ENCODE peak calls at places on chromosomes 5 and 9, in ten cellular contexts. One of them, this sample, is unnamed.
A peak's percentile ranks its signal among the peaks of the same experiment; 100 is the strongest.

GRCh38 chr5:36726767-36727166 is 120.4 kb downstream of the SLC1A3 start:
- DNase-seq in NCI-H774: no peak
- DNase-seq in fibroblast of mammary gland: no peak
- DNase-seq in cerebellar nuclear complex: no peak
- DNase-seq in LoVo: no peak
- DNase-seq in fibroblast of the conjunctiva: no peak
- DNase-seq in sigmoid colon: no peak
- DNase-seq in caudate nucleus: no peak
- DNase-seq in ACHN: no peak
- DNase-seq in activated CD8-positive, alpha-beta memory T cell treated with anti-CD3 and anti-CD28 coated beads for 4 hours: no peak
- DNase-seq in this sample: no peak

GRCh38 chr5:114101153-114101552 is 260.7 kb upstream of the KCNN2 start:
- DNase-seq in NCI-H774: no peak
- DNase-seq in fibroblast of mammary gland: peak; percentile 49
- DNase-seq in cerebellar nuclear complex: no peak
- DNase-seq in LoVo: peak; percentile 48
- DNase-seq in fibroblast of the conjunctiva: peak; percentile 52
- DNase-seq in sigmoid colon: no peak
- DNase-seq in caudate nucleus: no peak
- DNase-seq in ACHN: peak; percentile 53
- DNase-seq in activated CD8-positive, alpha-beta memory T cell treated with anti-CD3 and anti-CD28 coated beads for 4 hours: no peak
- DNase-seq in this sample: peak; percentile 12

GRCh38 chr9:35193762-35194161 is 32.0 kb downstream of the UNC13B start:
- DNase-seq in NCI-H774: no peak
- DNase-seq in fibroblast of mammary gland: peak; percentile 10
- DNase-seq in cerebellar nuclear complex: no peak
- DNase-seq in LoVo: no peak
- DNase-seq in fibroblast of the conjunctiva: no peak
- DNase-seq in sigmoid colon: no peak
- DNase-seq in caudate nucleus: no peak
- DNase-seq in ACHN: no peak
- DNase-seq in activated CD8-positive, alpha-beta memory T cell treated with anti-CD3 and anti-CD28 coated beads for 4 hours: no peak
- DNase-seq in this sample: peak; percentile 2

GRCh38 chr5:54969856-54970828 is 15.3 kb downstream of the ESM1 start:
- DNase-seq in NCI-H774: no peak
- DNase-seq in fibroblast of mammary gland: no peak
- DNase-seq in cerebellar nuclear complex: no peak
- DNase-seq in LoVo: no peak
- DNase-seq in fibroblast of the conjunctiva: no peak
- DNase-seq in sigmoid colon: no peak
- DNase-seq in caudate nucleus: no peak
- DNase-seq in ACHN: no peak
- DNase-seq in activated CD8-positive, alpha-beta memory T cell treated with anti-CD3 and anti-CD28 coated beads for 4 hours: no peak
- DNase-seq in this sample: no peak

GRCh38 chr5:38755171-38755570 is 90.6 kb upstream of the OSMR start:
- DNase-seq in NCI-H774: no peak
- DNase-seq in fibroblast of mammary gland: peak; percentile 79
- DNase-seq in cerebellar nuclear complex: no peak
- DNase-seq in LoVo: no peak
- DNase-seq in fibroblast of the conjunctiva: no peak
- DNase-seq in sigmoid colon: no peak
- DNase-seq in caudate nucleus: no peak
- DNase-seq in ACHN: no peak
- DNase-seq in activated CD8-positive, alpha-beta memory T cell treated with anti-CD3 and anti-CD28 coated beads for 4 hours: no peak
- DNase-seq in this sample: peak; percentile 56

GRCh38 chr9:69535911-69536310 is 136.3 kb downstream of the APBA1 start:
- DNase-seq in NCI-H774: no peak
- DNase-seq in fibroblast of mammary gland: peak; percentile 58
- DNase-seq in cerebellar nuclear complex: no peak
- DNase-seq in LoVo: no peak
- DNase-seq in fibroblast of the conjunctiva: no peak
- DNase-seq in sigmoid colon: no peak
- DNase-seq in caudate nucleus: no peak
- DNase-seq in ACHN: no peak
- DNase-seq in activated CD8-positive, alpha-beta memory T cell treated with anti-CD3 and anti-CD28 coated beads for 4 hours: no peak
- DNase-seq in this sample: no peak

GRCh38 chr5:155532621-155533314 is 519.2 kb downstream of the KIF4B start:
- DNase-seq in NCI-H774: no peak
- DNase-seq in fibroblast of mammary gland: peak; percentile 63
- DNase-seq in cerebellar nuclear complex: no peak
- DNase-seq in LoVo: no peak
- DNase-seq in fibroblast of the conjunctiva: peak; percentile 10
- DNase-seq in sigmoid colon: no peak
- DNase-seq in caudate nucleus: no peak
- DNase-seq in ACHN: no peak
- DNase-seq in activated CD8-positive, alpha-beta memory T cell treated with anti-CD3 and anti-CD28 coated beads for 4 hours: no peak
- DNase-seq in this sample: no peak

GRCh38 chr5:132110195-132110594 is 36.6 kb downstream of the CSF2 start:
- DNase-seq in NCI-H774: no peak
- DNase-seq in fibroblast of mammary gland: no peak
- DNase-seq in cerebellar nuclear complex: no peak
- DNase-seq in LoVo: no peak
- DNase-seq in fibroblast of the conjunctiva: no peak
- DNase-seq in sigmoid colon: no peak
- DNase-seq in caudate nucleus: no peak
- DNase-seq in ACHN: no peak
- DNase-seq in activated CD8-positive, alpha-beta memory T cell treated with anti-CD3 and anti-CD28 coated beads for 4 hours: no peak
- DNase-seq in this sample: no peak

GRCh38 chr5:172795401-172795977 is 24.5 kb upstream of the DUSP1 start:
- DNase-seq in NCI-H774: no peak
- DNase-seq in fibroblast of mammary gland: peak; percentile 100
- DNase-seq in cerebellar nuclear complex: no peak
- DNase-seq in LoVo: no peak
- DNase-seq in fibroblast of the conjunctiva: peak; percentile 100
- DNase-seq in sigmoid colon: peak; percentile 98
- DNase-seq in caudate nucleus: no peak
- DNase-seq in ACHN: peak; percentile 48
- DNase-seq in activated CD8-positive, alpha-beta memory T cell treated with anti-CD3 and anti-CD28 coated beads for 4 hours: no peak
- DNase-seq in this sample: peak; percentile 91

GRCh38 chr9:133990366-133991210 is 1.5 kb downstream of the VAV2 start:
- DNase-seq in NCI-H774: peak; percentile 17
- DNase-seq in fibroblast of mammary gland: peak; percentile 84
- DNase-seq in cerebellar nuclear complex: no peak
- DNase-seq in LoVo: peak; percentile 74
- DNase-seq in fibroblast of the conjunctiva: peak; percentile 36
- DNase-seq in sigmoid colon: peak; percentile 78
- DNase-seq in caudate nucleus: no peak
- DNase-seq in ACHN: peak; percentile 93
- DNase-seq in activated CD8-positive, alpha-beta memory T cell treated with anti-CD3 and anti-CD28 coated beads for 4 hours: no peak
- DNase-seq in this sample: peak; percentile 89

GRCh38 chr5:8060235-8061139 is 191.5 kb downstream of the MTRR start:
- DNase-seq in NCI-H774: no peak
- DNase-seq in fibroblast of mammary gland: no peak
- DNase-seq in cerebellar nuclear complex: no peak
- DNase-seq in LoVo: no peak
- DNase-seq in fibroblast of the conjunctiva: no peak
- DNase-seq in sigmoid colon: no peak
- DNase-seq in caudate nucleus: no peak
- DNase-seq in ACHN: no peak
- DNase-seq in activated CD8-positive, alpha-beta memory T cell treated with anti-CD3 and anti-CD28 coated beads for 4 hours: no peak
- DNase-seq in this sample: no peak

GRCh38 chr9:136707011-136707410 is 5.4 kb upstream of the DIPK1B start:
- DNase-seq in NCI-H774: no peak
- DNase-seq in fibroblast of mammary gland: no peak
- DNase-seq in cerebellar nuclear complex: no peak
- DNase-seq in LoVo: no peak
- DNase-seq in fibroblast of the conjunctiva: no peak
- DNase-seq in sigmoid colon: no peak
- DNase-seq in caudate nucleus: no peak
- DNase-seq in ACHN: no peak
- DNase-seq in activated CD8-positive, alpha-beta memory T cell treated with anti-CD3 and anti-CD28 coated beads for 4 hours: no peak
- DNase-seq in this sample: no peak

GRCh38 chr5:59712836-59713487 is 180.6 kb downstream of the PDE4D start:
- DNase-seq in NCI-H774: no peak
- DNase-seq in fibroblast of mammary gland: peak; percentile 6
- DNase-seq in cerebellar nuclear complex: no peak
- DNase-seq in LoVo: no peak
- DNase-seq in fibroblast of the conjunctiva: no peak
- DNase-seq in sigmoid colon: peak; percentile 62
- DNase-seq in caudate nucleus: no peak
- DNase-seq in ACHN: peak; percentile 12
- DNase-seq in activated CD8-positive, alpha-beta memory T cell treated with anti-CD3 and anti-CD28 coated beads for 4 hours: no peak
- DNase-seq in this sample: no peak

GRCh38 chr9:69937358-69937757 is 106.3 kb upstream of the MAMDC2 start:
- DNase-seq in NCI-H774: no peak
- DNase-seq in fibroblast of mammary gland: peak; percentile 61
- DNase-seq in cerebellar nuclear complex: no peak
- DNase-seq in LoVo: no peak
- DNase-seq in fibroblast of the conjunctiva: no peak
- DNase-seq in sigmoid colon: no peak
- DNase-seq in caudate nucleus: no peak
- DNase-seq in ACHN: no peak
- DNase-seq in activated CD8-positive, alpha-beta memory T cell treated with anti-CD3 and anti-CD28 coated beads for 4 hours: no peak
- DNase-seq in this sample: no peak

GRCh38 chr5:2993301-2993700 is 241.8 kb upstream of the IRX2 start:
- DNase-seq in NCI-H774: no peak
- DNase-seq in fibroblast of mammary gland: no peak
- DNase-seq in cerebellar nuclear complex: no peak
- DNase-seq in LoVo: no peak
- DNase-seq in fibroblast of the conjunctiva: no peak
- DNase-seq in sigmoid colon: no peak
- DNase-seq in caudate nucleus: no peak
- DNase-seq in ACHN: no peak
- DNase-seq in activated CD8-positive, alpha-beta memory T cell treated with anti-CD3 and anti-CD28 coated beads for 4 hours: no peak
- DNase-seq in this sample: no peak

GRCh38 chr9:23821400-23822181 is 4.4 kb downstream of the ELAVL2 start:
- DNase-seq in NCI-H774: no peak
- DNase-seq in fibroblast of mammary gland: no peak
- DNase-seq in cerebellar nuclear complex: no peak
- DNase-seq in LoVo: no peak
- DNase-seq in fibroblast of the conjunctiva: no peak
- DNase-seq in sigmoid colon: no peak
- DNase-seq in caudate nucleus: no peak
- DNase-seq in ACHN: no peak
- DNase-seq in activated CD8-positive, alpha-beta memory T cell treated with anti-CD3 and anti-CD28 coated beads for 4 hours: no peak
- DNase-seq in this sample: peak; percentile 15

GRCh38 chr9:135397142-135397541 is 82.4 kb upstream of the PPP1R26 start:
- DNase-seq in NCI-H774: no peak
- DNase-seq in fibroblast of mammary gland: no peak
- DNase-seq in cerebellar nuclear complex: no peak
- DNase-seq in LoVo: no peak
- DNase-seq in fibroblast of the conjunctiva: no peak
- DNase-seq in sigmoid colon: no peak
- DNase-seq in caudate nucleus: no peak
- DNase-seq in ACHN: no peak
- DNase-seq in activated CD8-positive, alpha-beta memory T cell treated with anti-CD3 and anti-CD28 coated beads for 4 hours: no peak
- DNase-seq in this sample: no peak

GRCh38 chr9:91727316-91727861 is 222.6 kb downstream of the ROR2 start:
- DNase-seq in NCI-H774: peak; percentile 32
- DNase-seq in fibroblast of mammary gland: peak; percentile 59
- DNase-seq in cerebellar nuclear complex: no peak
- DNase-seq in LoVo: peak; percentile 64
- DNase-seq in fibroblast of the conjunctiva: no peak
- DNase-seq in sigmoid colon: no peak
- DNase-seq in caudate nucleus: no peak
- DNase-seq in ACHN: peak; percentile 50
- DNase-seq in activated CD8-positive, alpha-beta memory T cell treated with anti-CD3 and anti-CD28 coated beads for 4 hours: no peak
- DNase-seq in this sample: peak; percentile 41

GRCh38 chr5:132103380-132103951 is 29.9 kb downstream of the CSF2 start:
- DNase-seq in NCI-H774: no peak
- DNase-seq in fibroblast of mammary gland: peak; percentile 96
- DNase-seq in cerebellar nuclear complex: no peak
- DNase-seq in LoVo: peak; percentile 86
- DNase-seq in fibroblast of the conjunctiva: peak; percentile 81
- DNase-seq in sigmoid colon: peak; percentile 88
- DNase-seq in caudate nucleus: no peak
- DNase-seq in ACHN: peak; percentile 67
- DNase-seq in activated CD8-positive, alpha-beta memory T cell treated with anti-CD3 and anti-CD28 coated beads for 4 hours: peak; percentile 46
- DNase-seq in this sample: peak; percentile 95

GRCh38 chr5:75965292-75965691 is 117.9 kb upstream of the SV2C start:
- DNase-seq in NCI-H774: no peak
- DNase-seq in fibroblast of mammary gland: no peak
- DNase-seq in cerebellar nuclear complex: no peak
- DNase-seq in LoVo: no peak
- DNase-seq in fibroblast of the conjunctiva: no peak
- DNase-seq in sigmoid colon: no peak
- DNase-seq in caudate nucleus: no peak
- DNase-seq in ACHN: no peak
- DNase-seq in activated CD8-positive, alpha-beta memory T cell treated with anti-CD3 and anti-CD28 coated beads for 4 hours: no peak
- DNase-seq in this sample: no peak

GRCh38 chr9:129620669-129621295 is at the start of gene C9orf50:
- DNase-seq in NCI-H774: no peak
- DNase-seq in fibroblast of mammary gland: no peak
- DNase-seq in cerebellar nuclear complex: no peak
- DNase-seq in LoVo: no peak
- DNase-seq in fibroblast of the conjunctiva: no peak
- DNase-seq in sigmoid colon: no peak
- DNase-seq in caudate nucleus: no peak
- DNase-seq in ACHN: no peak
- DNase-seq in activated CD8-positive, alpha-beta memory T cell treated with anti-CD3 and anti-CD28 coated beads for 4 hours: no peak
- DNase-seq in this sample: no peak

GRCh38 chr9:113992276-113992951 is 85.7 kb downstream of the AMBP start:
- DNase-seq in NCI-H774: no peak
- DNase-seq in fibroblast of mammary gland: no peak
- DNase-seq in cerebellar nuclear complex: peak; percentile 71
- DNase-seq in LoVo: no peak
- DNase-seq in fibroblast of the conjunctiva: no peak
- DNase-seq in sigmoid colon: no peak
- DNase-seq in caudate nucleus: peak; percentile 87
- DNase-seq in ACHN: no peak
- DNase-seq in activated CD8-positive, alpha-beta memory T cell treated with anti-CD3 and anti-CD28 coated beads for 4 hours: no peak
- DNase-seq in this sample: no peak

GRCh38 chr5:96433066-96433447 is at the start of gene PCSK1:
- DNase-seq in NCI-H774: peak; percentile 92
- DNase-seq in fibroblast of mammary gland: peak; percentile 21
- DNase-seq in cerebellar nuclear complex: no peak
- DNase-seq in LoVo: no peak
- DNase-seq in fibroblast of the conjunctiva: no peak
- DNase-seq in sigmoid colon: no peak
- DNase-seq in caudate nucleus: no peak
- DNase-seq in ACHN: no peak
- DNase-seq in activated CD8-positive, alpha-beta memory T cell treated with anti-CD3 and anti-CD28 coated beads for 4 hours: no peak
- DNase-seq in this sample: no peak

GRCh38 chr5:111432828-111433536 is 79.4 kb downstream of the STARD4 start:
- DNase-seq in NCI-H774: no peak
- DNase-seq in fibroblast of mammary gland: no peak
- DNase-seq in cerebellar nuclear complex: no peak
- DNase-seq in LoVo: no peak
- DNase-seq in fibroblast of the conjunctiva: no peak
- DNase-seq in sigmoid colon: no peak
- DNase-seq in caudate nucleus: no peak
- DNase-seq in ACHN: no peak
- DNase-seq in activated CD8-positive, alpha-beta memory T cell treated with anti-CD3 and anti-CD28 coated beads for 4 hours: no peak
- DNase-seq in this sample: no peak

GRCh38 chr5:176647030-176647869 is at the start of gene TSPAN17:
- DNase-seq in NCI-H774: peak; percentile 98
- DNase-seq in fibroblast of mammary gland: peak; percentile 97
- DNase-seq in cerebellar nuclear complex: peak; percentile 93
- DNase-seq in LoVo: peak; percentile 100
- DNase-seq in fibroblast of the conjunctiva: peak; percentile 99
- DNase-seq in sigmoid colon: peak; percentile 100
- DNase-seq in caudate nucleus: peak; percentile 99
- DNase-seq in ACHN: peak; percentile 98
- DNase-seq in activated CD8-positive, alpha-beta memory T cell treated with anti-CD3 and anti-CD28 coated beads for 4 hours: peak; percentile 94
- DNase-seq in this sample: peak; percentile 94

GRCh38 chr9:85536076-85536475 is 205.7 kb downstream of the AGTPBP1 start:
- DNase-seq in NCI-H774: no peak
- DNase-seq in fibroblast of mammary gland: peak; percentile 87
- DNase-seq in cerebellar nuclear complex: no peak
- DNase-seq in LoVo: peak; percentile 33
- DNase-seq in fibroblast of the conjunctiva: peak; percentile 39
- DNase-seq in sigmoid colon: no peak
- DNase-seq in caudate nucleus: no peak
- DNase-seq in ACHN: peak; percentile 26
- DNase-seq in activated CD8-positive, alpha-beta memory T cell treated with anti-CD3 and anti-CD28 coated beads for 4 hours: no peak
- DNase-seq in this sample: no peak

GRCh38 chr5:97151370-97151769 is 9.0 kb upstream of the LIX1 start:
- DNase-seq in NCI-H774: no peak
- DNase-seq in fibroblast of mammary gland: no peak
- DNase-seq in cerebellar nuclear complex: no peak
- DNase-seq in LoVo: no peak
- DNase-seq in fibroblast of the conjunctiva: no peak
- DNase-seq in sigmoid colon: no peak
- DNase-seq in caudate nucleus: no peak
- DNase-seq in ACHN: no peak
- DNase-seq in activated CD8-positive, alpha-beta memory T cell treated with anti-CD3 and anti-CD28 coated beads for 4 hours: no peak
- DNase-seq in this sample: no peak

GRCh38 chr5:76714771-76715483 is 999 bp upstream of the F2R start:
- DNase-seq in NCI-H774: no peak
- DNase-seq in fibroblast of mammary gland: no peak
- DNase-seq in cerebellar nuclear complex: no peak
- DNase-seq in LoVo: no peak
- DNase-seq in fibroblast of the conjunctiva: no peak
- DNase-seq in sigmoid colon: no peak
- DNase-seq in caudate nucleus: no peak
- DNase-seq in ACHN: no peak
- DNase-seq in activated CD8-positive, alpha-beta memory T cell treated with anti-CD3 and anti-CD28 coated beads for 4 hours: no peak
- DNase-seq in this sample: no peak

This sample was measured in RPMI7951.